ENCODE peak calls at places on chromosomes 1 and 21, in six cellular contexts. One of them, this sample, is unnamed.

GRCh38 chr21:44780140-44780508 is 21.5 kb downstream of the UBE2G2 start:
- DNase-seq in cardiac muscle cell: no peak
- DNase-seq in CD4-positive, alpha-beta memory T cell: no peak
- DNase-seq in pancreas: no peak
- DNase-seq in endodermal cell: peak
- DNase-seq in keratinocyte: no peak
- DNase-seq in this sample: no peak

GRCh38 chr1:2505461-2505994 is 20.9 kb downstream of the PANK4 start:
- DNase-seq in cardiac muscle cell: no peak
- DNase-seq in CD4-positive, alpha-beta memory T cell: no peak
- DNase-seq in pancreas: no peak
- DNase-seq in endodermal cell: no peak
- DNase-seq in keratinocyte: no peak
- DNase-seq in this sample: no peak

GRCh38 chr1:212485895-212486590 is 53.3 kb downstream of the NENF start:
- DNase-seq in cardiac muscle cell: peak
- DNase-seq in CD4-positive, alpha-beta memory T cell: no peak
- DNase-seq in pancreas: no peak
- DNase-seq in endodermal cell: peak
- DNase-seq in keratinocyte: no peak
- DNase-seq in this sample: peak

GRCh38 chr1:59079434-59080135 is 217.3 kb upstream of the FGGY start:
- DNase-seq in cardiac muscle cell: peak
- DNase-seq in CD4-positive, alpha-beta memory T cell: no peak
- DNase-seq in pancreas: no peak
- DNase-seq in endodermal cell: no peak
- DNase-seq in keratinocyte: no peak
- DNase-seq in this sample: no peak

GRCh38 chr1:12593621-12594066 is 24.4 kb downstream of the DHRS3 start:
- DNase-seq in cardiac muscle cell: peak
- DNase-seq in CD4-positive, alpha-beta memory T cell: no peak
- DNase-seq in pancreas: no peak
- DNase-seq in endodermal cell: no peak
- DNase-seq in keratinocyte: no peak
- DNase-seq in this sample: no peak

GRCh38 chr1:94974224-94974623 is 47.3 kb upstream of the CNN3 start:
- DNase-seq in cardiac muscle cell: peak
- DNase-seq in CD4-positive, alpha-beta memory T cell: no peak
- DNase-seq in pancreas: no peak
- DNase-seq in endodermal cell: no peak
- DNase-seq in keratinocyte: no peak
- DNase-seq in this sample: no peak

GRCh38 chr1:165824269-165824643 is 3.2 kb upstream of the UCK2 start:
- DNase-seq in cardiac muscle cell: no peak
- DNase-seq in CD4-positive, alpha-beta memory T cell: no peak
- DNase-seq in pancreas: no peak
- DNase-seq in endodermal cell: no peak
- DNase-seq in keratinocyte: no peak
- DNase-seq in this sample: no peak

GRCh38 chr1:201582977-201583376 is 44.0 kb downstream of the NAV1 start:
- DNase-seq in cardiac muscle cell: no peak
- DNase-seq in CD4-positive, alpha-beta memory T cell: no peak
- DNase-seq in pancreas: no peak
- DNase-seq in endodermal cell: no peak
- DNase-seq in keratinocyte: no peak
- DNase-seq in this sample: no peak

GRCh38 chr1:98119793-98120192 is 199.0 kb upstream of the DPYD start:
- DNase-seq in cardiac muscle cell: peak
- DNase-seq in CD4-positive, alpha-beta memory T cell: no peak
- DNase-seq in pancreas: peak
- DNase-seq in endodermal cell: peak
- DNase-seq in keratinocyte: no peak
- DNase-seq in this sample: no peak

GRCh38 chr1:52842643-52843310 is at the start of gene ZYG11A:
- DNase-seq in cardiac muscle cell: peak
- DNase-seq in CD4-positive, alpha-beta memory T cell: peak
- DNase-seq in pancreas: peak
- DNase-seq in endodermal cell: peak
- DNase-seq in keratinocyte: no peak
- DNase-seq in this sample: peak

GRCh38 chr1:158506369-158506987 is 34.5 kb downstream of the OR10R2 start:
- DNase-seq in cardiac muscle cell: peak
- DNase-seq in CD4-positive, alpha-beta memory T cell: peak
- DNase-seq in pancreas: no peak
- DNase-seq in endodermal cell: peak
- DNase-seq in keratinocyte: no peak
- DNase-seq in this sample: no peak

GRCh38 chr1:32101233-32101681 is 6.6 kb upstream of the KPNA6 start:
- DNase-seq in cardiac muscle cell: peak
- DNase-seq in CD4-positive, alpha-beta memory T cell: no peak
- DNase-seq in pancreas: no peak
- DNase-seq in endodermal cell: no peak
- DNase-seq in keratinocyte: no peak
- DNase-seq in this sample: no peak

GRCh38 chr1:158203693-158204457 is 23.2 kb downstream of the CD1D start:
- DNase-seq in cardiac muscle cell: peak
- DNase-seq in CD4-positive, alpha-beta memory T cell: peak
- DNase-seq in pancreas: peak
- DNase-seq in endodermal cell: peak
- DNase-seq in keratinocyte: peak
- DNase-seq in this sample: no peak

GRCh38 chr1:30422251-30422650 is 301.1 kb downstream of the MATN1 start:
- DNase-seq in cardiac muscle cell: no peak
- DNase-seq in CD4-positive, alpha-beta memory T cell: no peak
- DNase-seq in pancreas: peak
- DNase-seq in endodermal cell: peak
- DNase-seq in keratinocyte: no peak
- DNase-seq in this sample: no peak

GRCh38 chr1:19014765-19015164 is 58.3 kb upstream of the IFFO2 start:
- DNase-seq in cardiac muscle cell: no peak
- DNase-seq in CD4-positive, alpha-beta memory T cell: no peak
- DNase-seq in pancreas: no peak
- DNase-seq in endodermal cell: no peak
- DNase-seq in keratinocyte: no peak
- DNase-seq in this sample: no peak

GRCh38 chr1:225928186-225929175 is 4.4 kb upstream of the PYCR2 start:
- DNase-seq in cardiac muscle cell: no peak
- DNase-seq in CD4-positive, alpha-beta memory T cell: no peak
- DNase-seq in pancreas: no peak
- DNase-seq in endodermal cell: peak
- DNase-seq in keratinocyte: no peak
- DNase-seq in this sample: no peak

GRCh38 chr1:221429262-221429661 is 312.6 kb downstream of the DUSP10 start:
- DNase-seq in cardiac muscle cell: peak
- DNase-seq in CD4-positive, alpha-beta memory T cell: no peak
- DNase-seq in pancreas: no peak
- DNase-seq in endodermal cell: no peak
- DNase-seq in keratinocyte: no peak
- DNase-seq in this sample: no peak

GRCh38 chr1:47417129-47418044 is 1.3 kb downstream of the FOXE3 start:
- DNase-seq in cardiac muscle cell: no peak
- DNase-seq in CD4-positive, alpha-beta memory T cell: no peak
- DNase-seq in pancreas: no peak
- DNase-seq in endodermal cell: peak
- DNase-seq in keratinocyte: no peak
- DNase-seq in this sample: peak

GRCh38 chr1:116508984-116509980 is 61.5 kb downstream of the CD58 start:
- DNase-seq in cardiac muscle cell: peak
- DNase-seq in CD4-positive, alpha-beta memory T cell: no peak
- DNase-seq in pancreas: no peak
- DNase-seq in endodermal cell: no peak
- DNase-seq in keratinocyte: peak
- DNase-seq in this sample: no peak

GRCh38 chr1:27621067-27621920 is 13.7 kb downstream of the FGR start:
- DNase-seq in cardiac muscle cell: peak
- DNase-seq in CD4-positive, alpha-beta memory T cell: no peak
- DNase-seq in pancreas: no peak
- DNase-seq in endodermal cell: no peak
- DNase-seq in keratinocyte: no peak
- DNase-seq in this sample: no peak

GRCh38 chr1:151993084-151993733 is 450 bp downstream of the S100A10 start:
- DNase-seq in cardiac muscle cell: peak
- DNase-seq in CD4-positive, alpha-beta memory T cell: peak
- DNase-seq in pancreas: peak
- DNase-seq in endodermal cell: peak
- DNase-seq in keratinocyte: no peak
- DNase-seq in this sample: peak

GRCh38 chr1:10210841-10211804 is 753 bp downstream of the KIF1B start:
- DNase-seq in cardiac muscle cell: peak
- DNase-seq in CD4-positive, alpha-beta memory T cell: peak
- DNase-seq in pancreas: peak
- DNase-seq in endodermal cell: peak
- DNase-seq in keratinocyte: no peak
- DNase-seq in this sample: peak

GRCh38 chr1:192703283-192704206 is 67.6 kb downstream of the RGS13 start:
- DNase-seq in cardiac muscle cell: no peak
- DNase-seq in CD4-positive, alpha-beta memory T cell: no peak
- DNase-seq in pancreas: no peak
- DNase-seq in endodermal cell: no peak
- DNase-seq in keratinocyte: no peak
- DNase-seq in this sample: no peak

GRCh38 chr1:156627313-156627880 is 8.2 kb downstream of the HAPLN2 start:
- DNase-seq in cardiac muscle cell: peak
- DNase-seq in CD4-positive, alpha-beta memory T cell: no peak
- DNase-seq in pancreas: peak
- DNase-seq in endodermal cell: peak
- DNase-seq in keratinocyte: no peak
- DNase-seq in this sample: no peak

GRCh38 chr21:36461277-36461917 is 18.5 kb downstream of the CLDN14 start:
- DNase-seq in cardiac muscle cell: no peak
- DNase-seq in CD4-positive, alpha-beta memory T cell: no peak
- DNase-seq in pancreas: no peak
- DNase-seq in endodermal cell: no peak
- DNase-seq in keratinocyte: no peak
- DNase-seq in this sample: no peak
- H3K27ac ChIP-seq in cardiac muscle cell: no peak
- H3K27ac ChIP-seq in CD4-positive, alpha-beta memory T cell: no peak
- H3K27ac ChIP-seq in pancreas: peak
- H3K27ac ChIP-seq in endodermal cell: no peak
- H3K27ac ChIP-seq in keratinocyte: no peak
- H3K27ac ChIP-seq in this sample: no peak

DNA sequence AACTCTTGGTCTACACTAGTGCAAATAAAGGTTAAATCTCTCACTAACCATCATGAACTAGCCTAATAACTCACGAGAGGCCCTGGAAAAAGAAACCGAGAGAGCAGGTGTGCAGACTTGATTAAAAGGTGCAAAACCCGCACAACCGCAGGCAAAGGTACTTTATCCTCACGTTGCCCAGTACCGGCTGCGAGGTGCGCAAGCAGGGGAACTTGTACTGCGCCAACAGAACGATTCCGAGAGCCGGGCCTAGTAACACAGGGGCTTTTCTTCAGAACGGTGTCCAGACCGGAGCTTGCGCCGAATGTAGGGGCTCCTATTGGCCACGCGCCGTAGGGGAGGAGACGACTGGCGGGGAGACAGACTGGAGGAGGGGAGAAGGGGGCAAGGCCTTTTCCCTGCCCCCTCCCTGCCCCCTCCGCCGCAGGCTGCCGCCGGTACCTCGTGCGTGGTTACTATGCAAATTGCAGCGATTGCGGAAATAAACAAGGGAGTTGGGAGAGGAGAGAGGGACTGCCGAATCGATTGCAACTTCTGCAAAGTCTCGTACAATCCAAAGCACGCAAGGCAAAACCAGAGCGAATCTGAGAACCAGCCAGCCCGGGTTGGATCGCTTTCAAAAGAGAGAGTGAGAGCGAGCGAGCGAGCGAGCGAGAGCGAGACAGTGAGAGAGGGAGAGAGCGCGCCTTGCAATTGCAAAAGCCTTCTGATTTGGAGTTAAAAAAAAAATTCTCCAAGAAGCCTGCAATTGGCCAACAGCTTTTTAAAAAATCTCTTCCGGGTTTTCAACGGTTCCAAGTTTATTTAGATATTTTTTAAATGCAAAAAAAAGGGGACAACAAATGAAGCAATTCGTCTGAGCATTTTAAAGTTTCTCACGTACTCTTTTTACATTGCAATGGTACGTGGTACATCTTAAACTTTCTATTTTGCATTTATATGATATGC is 5.4 kb upstream of the NFIA start:
- DNase-seq in cardiac muscle cell: peak
- DNase-seq in CD4-positive, alpha-beta memory T cell: peak
- DNase-seq in pancreas: peak
- DNase-seq in endodermal cell: peak
- DNase-seq in keratinocyte: no peak
- DNase-seq in this sample: peak
- H3K27ac ChIP-seq in cardiac muscle cell: peak
- H3K27ac ChIP-seq in CD4-positive, alpha-beta memory T cell: peak
- H3K27ac ChIP-seq in pancreas: peak
- H3K27ac ChIP-seq in endodermal cell: peak
- H3K27ac ChIP-seq in keratinocyte: peak
- H3K27ac ChIP-seq in this sample: peak

GRCh38 chr1:213585402-213585801 is 402.4 kb upstream of the PROX1 start:
- DNase-seq in cardiac muscle cell: no peak
- DNase-seq in CD4-positive, alpha-beta memory T cell: no peak
- DNase-seq in pancreas: peak
- DNase-seq in endodermal cell: peak
- DNase-seq in keratinocyte: no peak
- DNase-seq in this sample: no peak
- H3K27ac ChIP-seq in cardiac muscle cell: peak
- H3K27ac ChIP-seq in CD4-positive, alpha-beta memory T cell: no peak
- H3K27ac ChIP-seq in pancreas: peak
- H3K27ac ChIP-seq in endodermal cell: no peak
- H3K27ac ChIP-seq in keratinocyte: no peak
- H3K27ac ChIP-seq in this sample: no peak

GRCh38 chr21:32281531-32281930 is 2.7 kb upstream of the MIS18A start:
- DNase-seq in cardiac muscle cell: no peak
- DNase-seq in CD4-positive, alpha-beta memory T cell: no peak
- DNase-seq in pancreas: no peak
- DNase-seq in endodermal cell: no peak
- DNase-seq in keratinocyte: no peak
- DNase-seq in this sample: no peak

GRCh38 chr21:32278068-32278467 is 781 bp downstream of the MIS18A start:
- DNase-seq in cardiac muscle cell: no peak
- DNase-seq in CD4-positive, alpha-beta memory T cell: no peak
- DNase-seq in pancreas: no peak
- DNase-seq in endodermal cell: no peak
- DNase-seq in keratinocyte: no peak
- DNase-seq in this sample: no peak

GRCh38 chr21:32279377-32279680 is 480 bp upstream of the MIS18A start:
- DNase-seq in cardiac muscle cell: no peak
- DNase-seq in CD4-positive, alpha-beta memory T cell: no peak
- DNase-seq in pancreas: no peak
- DNase-seq in endodermal cell: no peak
- DNase-seq in keratinocyte: no peak
- DNase-seq in this sample: no peak

GRCh38 chr21:32278518-32279376 is at the start of gene MIS18A:
- DNase-seq in cardiac muscle cell: peak
- DNase-seq in CD4-positive, alpha-beta memory T cell: peak
- DNase-seq in pancreas: peak
- DNase-seq in endodermal cell: peak
- DNase-seq in keratinocyte: peak
- DNase-seq in this sample: peak

DNA sequence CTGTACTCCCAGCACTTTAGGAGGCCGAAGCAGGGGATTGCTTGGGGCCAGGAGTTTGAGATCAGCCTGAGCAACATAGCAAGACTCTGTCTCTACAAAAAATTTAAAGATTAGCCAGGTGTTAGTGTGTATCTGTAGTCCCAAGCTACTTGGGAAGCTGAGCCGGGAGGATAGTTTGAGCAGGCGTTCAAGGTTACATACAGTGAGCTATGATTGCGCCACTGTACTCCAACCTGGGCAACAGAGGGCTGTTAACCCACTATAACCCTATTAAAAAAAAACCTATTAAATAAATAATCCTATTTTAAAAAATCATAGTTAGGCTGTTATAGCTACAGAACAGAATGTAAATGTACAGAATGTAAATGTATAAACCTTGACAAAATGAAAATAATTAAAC is 2.2 kb downstream of the MIS18A start:
- DNase-seq in cardiac muscle cell: no peak
- DNase-seq in CD4-positive, alpha-beta memory T cell: no peak
- DNase-seq in pancreas: no peak
- DNase-seq in endodermal cell: no peak
- DNase-seq in keratinocyte: no peak
- DNase-seq in this sample: no peak
- H3K27ac ChIP-seq in cardiac muscle cell: no peak
- H3K27ac ChIP-seq in CD4-positive, alpha-beta memory T cell: no peak
- H3K27ac ChIP-seq in pancreas: no peak
- H3K27ac ChIP-seq in endodermal cell: no peak
- H3K27ac ChIP-seq in keratinocyte: no peak
- H3K27ac ChIP-seq in this sample: no peak